ENCODE peak calls at places on chromosome 5, in nine cellular contexts. X, E, T, Y, W, H, I, A and U are unnamed samples. For H4K20me1, the result is how much of the 10 kb centered on the place peaks cover.

GRCh38 chr5:127447822-127448221 is 69.6 kb upstream of the PRRC1 start:
- DNase-seq in X (no peak), E (no peak), T (peak), Y (no peak), W (no peak), H (no peak), I (peak), A (no peak), U (no peak)

GRCh38 chr5:103519550-103519949 is 43.0 kb downstream of the NUDT12 start:
- DNase-seq in X (no peak), E (peak), T (peak), Y (no peak), W (no peak), H (no peak), I (peak), A (no peak), U (no peak)

GRCh38 chr5:133356386-133357331 is 255.7 kb downstream of the FSTL4 start:
- DNase-seq in X (no peak), E (no peak), T (no peak), Y (no peak), W (no peak), H (no peak), I (no peak), A (no peak), U (no peak)

GRCh38 chr5:21680661-21681060 is 1172.5 kb downstream of the CDH12 start:
- DNase-seq in X (no peak), E (no peak), T (peak), Y (no peak), W (no peak), H (no peak), I (peak), A (no peak), U (no peak)

GRCh38 chr5:111830333-111830732 is 73.3 kb upstream of the NREP start:
- DNase-seq in X (peak), E (no peak), T (peak), Y (no peak), W (no peak), H (peak), I (peak), A (no peak), U (no peak)

GRCh38 chr5:154510156-154510555 is 32.1 kb upstream of the HAND1 start:
- DNase-seq in X (no peak), E (no peak), T (no peak), Y (no peak), W (no peak), H (no peak), I (peak), A (no peak), U (no peak)

GRCh38 chr5:160665460-160665859 is 186.6 kb downstream of the ATP10B start:
- DNase-seq in X (no peak), E (no peak), T (no peak), Y (no peak), W (no peak), H (no peak), I (no peak), A (no peak), U (peak)

GRCh38 chr5:100746730-100747129 is 156.4 kb downstream of the ST8SIA4 start:
- DNase-seq in X (no peak), E (no peak), T (no peak), Y (no peak), W (no peak), H (no peak), I (no peak), A (no peak), U (peak)

GRCh38 chr5:50947892-50948683 is 281.7 kb downstream of the PARP8 start:
- DNase-seq in X (no peak), E (no peak), T (no peak), Y (no peak), W (peak), H (no peak), I (no peak), A (no peak), U (no peak)

GRCh38 chr5:101370240-101370639 is 467.2 kb upstream of the ST8SIA4 start:
- DNase-seq in X (no peak), E (no peak), T (no peak), Y (no peak), W (no peak), H (no peak), I (peak), A (no peak), U (no peak)

GRCh38 chr5:1141827-1142226 is 30.0 kb upstream of the SLC12A7 start:
- DNase-seq in X (no peak), E (no peak), T (no peak), Y (no peak), W (no peak), H (peak), I (no peak), A (no peak), U (no peak)

GRCh38 chr5:54990751-54991349 is 5.5 kb upstream of the ESM1 start:
- DNase-seq in X (no peak), E (no peak), T (peak), Y (no peak), W (no peak), H (no peak), I (peak), A (no peak), U (no peak)

GRCh38 chr5:149712439-149713147 is 17.5 kb upstream of the PPARGC1B start:
- DNase-seq in X (no peak), E (no peak), T (no peak), Y (no peak), W (no peak), H (no peak), I (no peak), A (no peak), U (no peak)

GRCh38 chr5:123787136-123787535 is 275.2 kb downstream of the CSNK1G3 start:
- DNase-seq in X (no peak), E (no peak), T (no peak), Y (no peak), W (no peak), H (no peak), I (no peak), A (no peak), U (no peak)

GRCh38 chr5:92944903-92945629 is 636.0 kb downstream of the NR2F1-AS1 start:
- DNase-seq in X (no peak), E (no peak), T (peak), Y (no peak), W (no peak), H (no peak), I (peak), A (no peak), U (no peak)

GRCh38 chr5:45862763-45863162 is 166.6 kb upstream of the HCN1 start:
- DNase-seq in X (no peak), E (no peak), T (no peak), Y (no peak), W (no peak), H (no peak), I (no peak), A (no peak), U (no peak)

GRCh38 chr5:125595095-125595494 is 828.1 kb upstream of the GRAMD2B start:
- DNase-seq in X (no peak), E (no peak), T (peak), Y (no peak), W (no peak), H (no peak), I (peak), A (no peak), U (no peak)

GRCh38 chr5:91556-92263 is at the start of gene PLEKHG4B:
- DNase-seq in X (no peak), E (peak), T (no peak), Y (no peak), W (peak), H (no peak), I (peak), A (no peak), U (no peak)

GRCh38 chr5:88876714-88877113 is 6.3 kb downstream of the MEF2C start:
- DNase-seq in X (no peak), E (no peak), T (no peak), Y (no peak), W (no peak), H (no peak), I (no peak), A (no peak), U (peak)
- H3K27ac ChIP-seq in X (no peak), E (no peak), T (no peak), Y (peak), W (no peak), H (no peak), I (no peak), A (no peak), U (peak)

GRCh38 chr5:32145378-32145777 is 28.7 kb downstream of the GOLPH3 start:
- DNase-seq in X (no peak), E (no peak), T (no peak), Y (no peak), W (no peak), H (no peak), I (no peak), A (no peak), U (no peak)

GRCh38 chr5:32151198-32151597 is 22.9 kb downstream of the GOLPH3 start:
- DNase-seq in X (no peak), E (no peak), T (no peak), Y (no peak), W (no peak), H (no peak), I (no peak), A (no peak), U (no peak)

GRCh38 chr5:32147236-32147635 is 26.9 kb downstream of the GOLPH3 start:
- DNase-seq in X (no peak), E (no peak), T (no peak), Y (no peak), W (no peak), H (no peak), I (peak), A (no peak), U (no peak)

GRCh38 chr5:32144637-32145207 is 29.4 kb downstream of the GOLPH3 start:
- DNase-seq in X (no peak), E (no peak), T (no peak), Y (no peak), W (peak), H (no peak), I (no peak), A (no peak), U (no peak)

DNA sequence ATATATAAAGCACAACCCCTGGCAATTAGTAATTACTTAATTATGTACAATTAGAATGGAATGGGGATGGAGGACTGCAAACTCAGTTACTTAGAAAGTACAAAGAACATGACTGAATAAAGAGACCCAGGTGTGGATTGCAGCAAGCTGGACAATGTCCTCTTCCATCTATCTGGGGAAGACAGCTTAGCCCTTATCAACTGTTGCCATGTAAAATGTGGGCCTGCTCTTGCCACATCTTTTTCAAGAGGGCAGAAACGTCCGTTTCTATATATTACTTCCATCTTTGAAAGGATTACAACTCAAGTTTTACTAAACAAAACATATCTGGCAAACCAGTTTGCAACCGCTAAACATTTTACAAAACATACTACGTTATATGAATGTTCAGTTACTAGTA is 26.2 kb downstream of the GOLPH3 start:
- DNase-seq in X (no peak), E (no peak), T (no peak), Y (no peak), W (no peak), H (no peak), I (no peak), A (no peak), U (no peak)
- H4K20me1 ChIP-seq in X (under half), E (under half), T (half or more), Y (under half), W (half or more), H (half or more), I (under half), A (half or more), U (under half)

DNA sequence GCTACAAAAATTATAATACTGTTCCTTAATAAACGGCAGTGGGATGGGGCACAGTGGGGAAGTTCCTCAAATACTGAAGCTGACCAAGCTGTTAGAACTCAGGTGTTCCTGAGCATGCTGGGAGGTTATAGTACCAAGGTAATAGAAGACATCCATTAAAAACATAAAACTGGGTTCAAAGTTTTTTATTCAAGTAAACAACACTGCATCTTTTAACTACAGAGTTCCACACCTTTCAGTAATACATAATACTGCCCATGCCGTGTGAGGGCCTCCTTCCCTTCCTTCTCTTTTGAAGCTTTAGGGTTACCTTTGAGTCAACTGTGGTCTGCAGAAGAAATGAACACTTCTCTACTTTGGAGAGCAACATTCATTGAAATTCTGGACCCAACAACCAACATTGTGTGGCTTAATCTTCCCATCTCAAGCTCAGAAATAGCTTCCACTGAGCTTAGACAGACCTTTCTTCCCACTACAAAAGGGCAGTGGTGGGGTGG is 43.6 kb downstream of the SERINC5 start:
- DNase-seq in X (no peak), E (no peak), T (no peak), Y (no peak), W (no peak), H (no peak), I (no peak), A (no peak), U (no peak)
- H3K4me2 ChIP-seq in X (no peak), E (no peak), T (no peak), Y (no peak), W (no peak), H (no peak), I (no peak), A (no peak), U (no peak)

GRCh38 chr5:134561871-134562296 is 36.4 kb downstream of the JADE2 start:
- DNase-seq in X (peak), E (peak), T (peak), Y (no peak), W (peak), H (no peak), I (peak), A (peak), U (peak)
- H3K27ac ChIP-seq in X (peak), E (no peak), T (no peak), Y (no peak), W (peak), H (no peak), I (no peak), A (no peak), U (no peak)

GRCh38 chr5:42990892-42991291 is 49.2 kb downstream of the ANXA2R start:
- DNase-seq in X (no peak), E (no peak), T (no peak), Y (no peak), W (no peak), H (no peak), I (no peak), A (no peak), U (no peak)
- H4K20me1 ChIP-seq in X (under half), E (under half), T (under half), Y (under half), W (under half), H (under half), I (under half), A (under half), U (under half)

GRCh38 chr5:10310073-10310779 is 2.5 kb upstream of the CMBL start:
- DNase-seq in X (peak), E (peak), T (peak), Y (no peak), W (no peak), H (peak), I (peak), A (no peak), U (no peak)
- H3K4me2 ChIP-seq in X (peak), E (no peak), T (no peak), Y (no peak), W (peak), H (peak), I (peak), A (no peak), U (no peak)

GRCh38 chr5:180026320-180026719 is 45.2 kb downstream of the RNF130 start:
- DNase-seq in X (no peak), E (no peak), T (peak), Y (no peak), W (peak), H (no peak), I (peak), A (no peak), U (no peak)

GRCh38 chr5:180027449-180028089 is 44.0 kb downstream of the RNF130 start:
- DNase-seq in X (no peak), E (no peak), T (no peak), Y (no peak), W (no peak), H (no peak), I (no peak), A (no peak), U (no peak)

GRCh38 chr5:180021900-180022299 is 49.7 kb downstream of the RNF130 start:
- DNase-seq in X (no peak), E (no peak), T (no peak), Y (no peak), W (no peak), H (no peak), I (no peak), A (no peak), U (no peak)

DNA sequence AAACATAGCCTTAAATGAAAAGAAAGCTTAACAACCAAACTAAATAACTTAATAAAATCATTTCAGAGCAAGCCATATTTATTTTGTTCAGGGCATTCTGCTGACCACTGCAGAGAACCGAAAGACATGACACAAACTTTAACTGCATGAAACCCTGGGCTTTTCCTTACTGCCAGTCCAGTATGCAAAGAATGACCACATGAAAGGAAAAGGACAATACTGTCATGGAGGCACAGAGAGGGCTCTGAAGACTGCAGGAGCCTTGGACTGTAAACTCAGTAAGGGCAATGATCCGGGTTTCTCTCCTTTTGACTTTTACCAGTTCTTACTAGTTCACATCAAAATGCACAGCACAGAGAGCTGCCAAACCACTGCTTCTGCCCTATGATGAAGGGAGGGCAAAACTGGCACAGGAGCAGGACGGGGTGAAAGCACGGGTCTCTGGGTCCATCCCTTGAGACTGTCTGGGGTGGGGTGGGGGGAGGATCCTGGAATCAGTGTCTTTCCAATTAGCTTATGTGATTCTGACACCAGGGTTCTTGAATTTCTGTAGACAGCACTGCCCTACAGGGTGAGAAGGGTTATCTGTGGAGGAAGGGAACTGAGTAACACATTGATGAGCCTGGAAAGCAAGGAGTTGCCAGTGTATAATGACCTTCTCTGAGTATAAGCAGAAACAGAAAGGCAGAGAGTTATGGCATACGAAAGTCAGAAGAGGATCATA is 44.7 kb downstream of the RNF130 start:
- DNase-seq in X (no peak), E (no peak), T (no peak), Y (no peak), W (peak), H (no peak), I (no peak), A (no peak), U (no peak)
- H3K27ac ChIP-seq in X (no peak), E (no peak), T (no peak), Y (no peak), W (no peak), H (no peak), I (no peak), A (no peak), U (no peak)

DNA sequence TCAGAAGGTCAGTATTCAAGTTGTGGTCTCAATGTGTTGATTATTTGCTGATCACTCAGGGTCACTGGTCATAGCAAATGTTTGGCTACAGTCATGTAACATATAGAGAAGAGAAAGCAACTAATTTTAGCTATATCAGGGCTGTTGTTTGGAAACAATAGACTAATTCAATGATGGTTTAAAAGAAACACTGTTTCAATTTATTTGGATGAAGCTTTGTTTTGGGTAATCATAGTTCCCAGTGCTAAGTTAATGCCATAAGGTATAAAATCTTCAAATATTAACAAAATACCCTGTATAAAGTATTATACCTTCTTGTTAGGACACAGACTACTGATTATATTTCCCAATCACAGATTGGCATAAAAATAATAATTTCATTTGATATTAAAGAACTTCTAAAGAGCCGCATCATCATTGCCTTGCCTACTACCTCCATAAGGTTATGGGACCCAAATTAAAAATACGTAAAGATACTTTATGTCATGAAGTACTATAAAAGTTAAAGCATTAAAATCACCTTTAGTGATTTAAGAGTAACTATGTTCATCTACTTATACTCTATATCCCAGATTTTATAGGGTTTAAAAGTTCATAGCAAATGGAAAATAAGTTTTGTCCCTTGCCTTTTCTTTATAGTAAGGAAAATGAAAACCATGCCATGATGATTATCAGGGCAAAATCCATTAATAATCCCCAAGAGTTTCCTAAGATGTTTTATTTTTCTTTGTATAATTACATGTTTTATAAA is 6.0 kb downstream of the NR3C1 start:
- DNase-seq in X (no peak), E (no peak), T (no peak), Y (no peak), W (no peak), H (no peak), I (no peak), A (no peak), U (peak)
- H4K20me1 ChIP-seq in X (under half), E (under half), T (half or more), Y (under half), W (half or more), H (under half), I (under half), A (half or more), U (under half)

GRCh38 chr5:178236685-178237084 is 4.1 kb upstream of the PHYKPL start:
- DNase-seq in X (no peak), E (no peak), T (no peak), Y (no peak), W (no peak), H (no peak), I (no peak), A (no peak), U (peak)
- H3K4me2 ChIP-seq in X (no peak), E (no peak), T (no peak), Y (no peak), W (no peak), H (no peak), I (no peak), A (no peak), U (no peak)